ENCODE peak calls at places on chromosomes 1 and 21, in seven cellular contexts. One of them, this sample, is unnamed.

GRCh38 chr21:27275294-27275927 is 308.5 kb upstream of the ADAMTS5 start:
- DNase-seq in GM23338: no peak
- DNase-seq in cardiac fibroblast: peak
- DNase-seq in MM.1S: no peak
- DNase-seq in fibroblast of mammary gland: peak
- DNase-seq in psoas muscle: no peak
- DNase-seq in foreskin fibroblast: peak
- DNase-seq in this sample: no peak

GRCh38 chr1:67004176-67004575 is 49.8 kb downstream of the SLC35D1 start:
- DNase-seq in GM23338: no peak
- DNase-seq in cardiac fibroblast: no peak
- DNase-seq in MM.1S: no peak
- DNase-seq in fibroblast of mammary gland: no peak
- DNase-seq in psoas muscle: no peak
- DNase-seq in foreskin fibroblast: no peak
- DNase-seq in this sample: no peak

GRCh38 chr21:42685036-42685435 is 31.6 kb downstream of the PDE9A start:
- DNase-seq in GM23338: peak
- DNase-seq in cardiac fibroblast: no peak
- DNase-seq in MM.1S: no peak
- DNase-seq in fibroblast of mammary gland: no peak
- DNase-seq in psoas muscle: no peak
- DNase-seq in foreskin fibroblast: no peak
- DNase-seq in this sample: no peak

GRCh38 chr1:88649932-88650331 is 34.1 kb upstream of the PKN2 start:
- DNase-seq in GM23338: no peak
- DNase-seq in cardiac fibroblast: no peak
- DNase-seq in MM.1S: no peak
- DNase-seq in fibroblast of mammary gland: no peak
- DNase-seq in psoas muscle: no peak
- DNase-seq in foreskin fibroblast: no peak
- DNase-seq in this sample: no peak

GRCh38 chr1:40745180-40745579 is 38.4 kb upstream of the KCNQ4 start:
- DNase-seq in GM23338: no peak
- DNase-seq in cardiac fibroblast: no peak
- DNase-seq in MM.1S: no peak
- DNase-seq in fibroblast of mammary gland: peak
- DNase-seq in psoas muscle: no peak
- DNase-seq in foreskin fibroblast: peak
- DNase-seq in this sample: no peak

GRCh38 chr1:162557536-162557935 is 4.0 kb upstream of the UAP1 start:
- DNase-seq in GM23338: no peak
- DNase-seq in cardiac fibroblast: no peak
- DNase-seq in MM.1S: no peak
- DNase-seq in fibroblast of mammary gland: no peak
- DNase-seq in psoas muscle: no peak
- DNase-seq in foreskin fibroblast: no peak
- DNase-seq in this sample: no peak

GRCh38 chr1:51253691-51254090 is 17.6 kb downstream of the RNF11 start:
- DNase-seq in GM23338: no peak
- DNase-seq in cardiac fibroblast: no peak
- DNase-seq in MM.1S: no peak
- DNase-seq in fibroblast of mammary gland: peak
- DNase-seq in psoas muscle: no peak
- DNase-seq in foreskin fibroblast: peak
- DNase-seq in this sample: no peak

GRCh38 chr1:76129731-76130130 is 55.2 kb downstream of the ST6GALNAC3 start:
- DNase-seq in GM23338: peak
- DNase-seq in cardiac fibroblast: no peak
- DNase-seq in MM.1S: no peak
- DNase-seq in fibroblast of mammary gland: no peak
- DNase-seq in psoas muscle: no peak
- DNase-seq in foreskin fibroblast: no peak
- DNase-seq in this sample: no peak

GRCh38 chr1:242139437-242139836 is 140.5 kb upstream of the MAP1LC3C start:
- DNase-seq in GM23338: no peak
- DNase-seq in cardiac fibroblast: no peak
- DNase-seq in MM.1S: no peak
- DNase-seq in fibroblast of mammary gland: no peak
- DNase-seq in psoas muscle: no peak
- DNase-seq in foreskin fibroblast: no peak
- DNase-seq in this sample: peak

GRCh38 chr1:84724128-84724860 is 34.0 kb upstream of the SSX2IP start:
- DNase-seq in GM23338: peak
- DNase-seq in cardiac fibroblast: no peak
- DNase-seq in MM.1S: no peak
- DNase-seq in fibroblast of mammary gland: no peak
- DNase-seq in psoas muscle: no peak
- DNase-seq in foreskin fibroblast: no peak
- DNase-seq in this sample: peak

GRCh38 chr1:197958438-197958837 is 41.3 kb downstream of the LHX9 start:
- DNase-seq in GM23338: no peak
- DNase-seq in cardiac fibroblast: no peak
- DNase-seq in MM.1S: no peak
- DNase-seq in fibroblast of mammary gland: no peak
- DNase-seq in psoas muscle: no peak
- DNase-seq in foreskin fibroblast: no peak
- DNase-seq in this sample: no peak

GRCh38 chr1:21524686-21525339 is 15.6 kb downstream of the ALPL start:
- DNase-seq in GM23338: no peak
- DNase-seq in cardiac fibroblast: no peak
- DNase-seq in MM.1S: no peak
- DNase-seq in fibroblast of mammary gland: no peak
- DNase-seq in psoas muscle: no peak
- DNase-seq in foreskin fibroblast: no peak
- DNase-seq in this sample: no peak

GRCh38 chr1:229092377-229093257 is 178.3 kb upstream of the RAB4A start:
- DNase-seq in GM23338: peak
- DNase-seq in cardiac fibroblast: no peak
- DNase-seq in MM.1S: peak
- DNase-seq in fibroblast of mammary gland: no peak
- DNase-seq in psoas muscle: no peak
- DNase-seq in foreskin fibroblast: no peak
- DNase-seq in this sample: no peak

GRCh38 chr1:215114154-215114933 is 31.8 kb downstream of the KCNK2 start:
- DNase-seq in GM23338: no peak
- DNase-seq in cardiac fibroblast: peak
- DNase-seq in MM.1S: no peak
- DNase-seq in fibroblast of mammary gland: peak
- DNase-seq in psoas muscle: no peak
- DNase-seq in foreskin fibroblast: peak
- DNase-seq in this sample: no peak

GRCh38 chr1:233022246-233022645 is 71.8 kb downstream of the NTPCR start:
- DNase-seq in GM23338: no peak
- DNase-seq in cardiac fibroblast: no peak
- DNase-seq in MM.1S: no peak
- DNase-seq in fibroblast of mammary gland: no peak
- DNase-seq in psoas muscle: no peak
- DNase-seq in foreskin fibroblast: no peak
- DNase-seq in this sample: no peak

GRCh38 chr1:31704261-31705079 is 653 bp upstream of the COL16A1 start:
- DNase-seq in GM23338: peak
- DNase-seq in cardiac fibroblast: peak
- DNase-seq in MM.1S: no peak
- DNase-seq in fibroblast of mammary gland: peak
- DNase-seq in psoas muscle: peak
- DNase-seq in foreskin fibroblast: peak
- DNase-seq in this sample: no peak

GRCh38 chr1:238900334-238900865 is 486.0 kb upstream of the CHRM3 start:
- DNase-seq in GM23338: no peak
- DNase-seq in cardiac fibroblast: no peak
- DNase-seq in MM.1S: no peak
- DNase-seq in fibroblast of mammary gland: no peak
- DNase-seq in psoas muscle: no peak
- DNase-seq in foreskin fibroblast: no peak
- DNase-seq in this sample: no peak

GRCh38 chr1:91591175-91591968 is 90.7 kb downstream of the CDC7 start:
- DNase-seq in GM23338: no peak
- DNase-seq in cardiac fibroblast: no peak
- DNase-seq in MM.1S: peak
- DNase-seq in fibroblast of mammary gland: no peak
- DNase-seq in psoas muscle: no peak
- DNase-seq in foreskin fibroblast: no peak
- DNase-seq in this sample: no peak

GRCh38 chr1:248831842-248832241 is 6.1 kb upstream of the SH3BP5L start:
- DNase-seq in GM23338: no peak
- DNase-seq in cardiac fibroblast: no peak
- DNase-seq in MM.1S: no peak
- DNase-seq in fibroblast of mammary gland: no peak
- DNase-seq in psoas muscle: no peak
- DNase-seq in foreskin fibroblast: no peak
- DNase-seq in this sample: no peak

GRCh38 chr1:227889047-227889862 is 58.5 kb downstream of the WNT9A start:
- DNase-seq in GM23338: no peak
- DNase-seq in cardiac fibroblast: no peak
- DNase-seq in MM.1S: no peak
- DNase-seq in fibroblast of mammary gland: no peak
- DNase-seq in psoas muscle: no peak
- DNase-seq in foreskin fibroblast: no peak
- DNase-seq in this sample: no peak

GRCh38 chr1:48876221-48876785 is 99.6 kb upstream of the BEND5 start:
- DNase-seq in GM23338: no peak
- DNase-seq in cardiac fibroblast: peak
- DNase-seq in MM.1S: no peak
- DNase-seq in fibroblast of mammary gland: peak
- DNase-seq in psoas muscle: no peak
- DNase-seq in foreskin fibroblast: peak
- DNase-seq in this sample: no peak
- TF ChIP-seq CTCF in GM23338: no peak
- TF ChIP-seq CTCF in cardiac fibroblast: no peak
- TF ChIP-seq CTCF in MM.1S: no peak
- TF ChIP-seq CTCF in fibroblast of mammary gland: no peak
- TF ChIP-seq CTCF in psoas muscle: no peak
- TF ChIP-seq CTCF in foreskin fibroblast: no peak
- TF ChIP-seq CTCF in this sample: no peak

GRCh38 chr1:18160290-18160942 is 52.8 kb downstream of the IGSF21 start:
- DNase-seq in GM23338: no peak
- DNase-seq in cardiac fibroblast: no peak
- DNase-seq in MM.1S: no peak
- DNase-seq in fibroblast of mammary gland: no peak
- DNase-seq in psoas muscle: peak
- DNase-seq in foreskin fibroblast: no peak
- DNase-seq in this sample: no peak
- TF ChIP-seq CTCF in GM23338: no peak
- TF ChIP-seq CTCF in cardiac fibroblast: no peak
- TF ChIP-seq CTCF in MM.1S: no peak
- TF ChIP-seq CTCF in fibroblast of mammary gland: no peak
- TF ChIP-seq CTCF in psoas muscle: no peak
- TF ChIP-seq CTCF in foreskin fibroblast: no peak
- TF ChIP-seq CTCF in this sample: no peak

DNA sequence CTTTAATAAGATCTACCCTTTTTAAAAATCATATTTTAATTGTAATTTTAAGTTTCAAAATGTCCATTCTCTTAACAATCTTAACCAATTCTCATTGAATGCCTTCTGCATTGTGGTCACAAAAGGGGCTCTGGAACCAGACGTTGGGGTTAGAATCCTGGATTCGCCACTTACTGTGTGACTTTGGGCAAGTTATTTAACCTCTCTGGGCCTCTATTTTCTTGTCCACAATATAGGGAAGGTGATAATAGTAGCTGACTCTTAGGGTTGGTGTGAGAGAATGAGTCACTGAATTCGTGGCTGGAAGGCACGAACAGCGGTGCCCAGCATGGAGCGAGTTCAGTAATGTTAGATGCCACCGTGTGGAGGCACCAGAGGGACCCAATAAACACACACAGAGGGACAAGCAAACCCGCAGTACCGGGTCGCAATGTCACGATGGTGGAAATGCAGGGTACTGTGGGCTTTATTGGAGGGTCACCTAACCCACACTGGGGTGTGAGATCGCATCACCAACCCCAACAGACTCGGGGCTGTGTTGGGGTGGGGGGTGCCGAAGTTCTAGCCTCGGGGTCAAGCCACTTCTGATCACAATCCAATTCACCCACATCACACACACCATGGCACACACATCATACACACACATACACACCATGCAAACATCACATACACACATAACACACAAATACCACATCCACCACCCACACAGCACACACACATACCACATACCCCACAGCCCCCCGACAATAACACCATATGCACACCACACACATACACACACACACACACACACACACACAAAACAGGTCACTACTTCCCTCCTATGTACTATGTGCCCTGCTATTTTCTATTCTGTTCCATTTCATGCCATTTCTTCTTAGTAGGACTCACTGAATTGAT is 27.0 kb upstream of the IFNAR2 start:
- DNase-seq in GM23338: no peak
- DNase-seq in cardiac fibroblast: no peak
- DNase-seq in MM.1S: no peak
- DNase-seq in fibroblast of mammary gland: no peak
- DNase-seq in psoas muscle: no peak
- DNase-seq in foreskin fibroblast: no peak
- DNase-seq in this sample: no peak
- TF ChIP-seq CTCF in GM23338: peak
- TF ChIP-seq CTCF in cardiac fibroblast: no peak
- TF ChIP-seq CTCF in MM.1S: no peak
- TF ChIP-seq CTCF in fibroblast of mammary gland: no peak
- TF ChIP-seq CTCF in psoas muscle: no peak
- TF ChIP-seq CTCF in foreskin fibroblast: no peak
- TF ChIP-seq CTCF in this sample: no peak

GRCh38 chr1:243712242-243712641 is 137.8 kb downstream of the AKT3 start:
- DNase-seq in GM23338: no peak
- DNase-seq in cardiac fibroblast: no peak
- DNase-seq in MM.1S: no peak
- DNase-seq in fibroblast of mammary gland: no peak
- DNase-seq in psoas muscle: no peak
- DNase-seq in foreskin fibroblast: no peak
- DNase-seq in this sample: no peak

GRCh38 chr1:243706563-243706962 is 143.5 kb downstream of the AKT3 start:
- DNase-seq in GM23338: no peak
- DNase-seq in cardiac fibroblast: no peak
- DNase-seq in MM.1S: no peak
- DNase-seq in fibroblast of mammary gland: no peak
- DNase-seq in psoas muscle: no peak
- DNase-seq in foreskin fibroblast: no peak
- DNase-seq in this sample: no peak

GRCh38 chr1:243710467-243710866 is 139.6 kb downstream of the AKT3 start:
- DNase-seq in GM23338: no peak
- DNase-seq in cardiac fibroblast: no peak
- DNase-seq in MM.1S: no peak
- DNase-seq in fibroblast of mammary gland: no peak
- DNase-seq in psoas muscle: no peak
- DNase-seq in foreskin fibroblast: no peak
- DNase-seq in this sample: no peak

GRCh38 chr1:243705585-243705984 is 144.5 kb downstream of the AKT3 start:
- DNase-seq in GM23338: no peak
- DNase-seq in cardiac fibroblast: no peak
- DNase-seq in MM.1S: no peak
- DNase-seq in fibroblast of mammary gland: no peak
- DNase-seq in psoas muscle: no peak
- DNase-seq in foreskin fibroblast: no peak
- DNase-seq in this sample: no peak

DNA sequence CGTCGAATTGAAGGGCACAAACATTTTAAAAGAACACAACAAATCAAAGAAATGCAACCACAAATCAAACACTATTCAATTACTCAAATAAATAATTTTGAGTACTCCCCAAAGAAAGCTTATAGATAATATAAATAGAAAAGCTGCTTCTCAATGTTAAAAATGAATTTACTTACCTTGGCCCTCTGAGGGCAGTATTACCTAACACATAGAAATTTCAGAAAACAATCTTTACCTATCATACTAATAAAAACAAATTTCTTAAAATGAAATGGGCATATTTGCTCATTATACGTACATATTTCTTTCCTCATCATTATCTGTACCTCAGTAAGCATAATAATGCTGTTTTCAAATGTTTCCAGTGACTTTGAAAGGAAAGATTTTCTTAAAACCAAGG is 141.8 kb downstream of the AKT3 start:
- DNase-seq in GM23338: no peak
- DNase-seq in cardiac fibroblast: peak
- DNase-seq in MM.1S: no peak
- DNase-seq in fibroblast of mammary gland: no peak
- DNase-seq in psoas muscle: no peak
- DNase-seq in foreskin fibroblast: peak
- DNase-seq in this sample: no peak
- TF ChIP-seq CTCF in GM23338: no peak
- TF ChIP-seq CTCF in cardiac fibroblast: no peak
- TF ChIP-seq CTCF in MM.1S: peak
- TF ChIP-seq CTCF in fibroblast of mammary gland: peak
- TF ChIP-seq CTCF in psoas muscle: peak
- TF ChIP-seq CTCF in foreskin fibroblast: no peak
- TF ChIP-seq CTCF in this sample: no peak